ENCODE peak calls at places on chromosomes 1 and 21, in six cellular contexts. D is heart left ventricle, N is lower leg skin, R is K562, H is GM12891, I is testis. K is an unnamed sample.

GRCh38 chr1:199449221-199449620 is 578.3 kb upstream of the NR5A2 start:
- DNase-seq in D (no peak), N (no peak), R (no peak), H (no peak), I (no peak), K (no peak)

GRCh38 chr1:202671388-202671787 is 38.9 kb downstream of the SYT2 start:
- DNase-seq in D (no peak), N (no peak), R (no peak), H (no peak), I (no peak), K (no peak)

GRCh38 chr1:153509729-153510354 is 25.9 kb downstream of the S100A6 start:
- DNase-seq in D (no peak), N (no peak), R (peak), H (no peak), I (peak), K (no peak)

GRCh38 chr1:206041640-206042039 is 11.3 kb upstream of the RHEX start:
- DNase-seq in D (no peak), N (no peak), R (no peak), H (no peak), I (peak), K (no peak)

GRCh38 chr1:36781098-36781497 is 253.2 kb downstream of the GRIK3 start:
- DNase-seq in D (no peak), N (no peak), R (no peak), H (no peak), I (no peak), K (no peak)

GRCh38 chr1:19009882-19010321 is 53.4 kb upstream of the IFFO2 start:
- DNase-seq in D (no peak), N (no peak), R (no peak), H (no peak), I (no peak), K (peak)

GRCh38 chr1:99018313-99018712 is 13.7 kb upstream of the PLPPR5 start:
- DNase-seq in D (no peak), N (no peak), R (no peak), H (no peak), I (no peak), K (no peak)

GRCh38 chr21:41630249-41630648 is 122.3 kb upstream of the TMPRSS2 start:
- DNase-seq in D (no peak), N (peak), R (no peak), H (no peak), I (no peak), K (peak)

GRCh38 chr1:10755977-10756521 is 40.4 kb downstream of the CASZ1 start:
- DNase-seq in D (peak), N (peak), R (peak), H (peak), I (peak), K (peak)

GRCh38 chr1:229844675-229845074 is 218.6 kb downstream of the URB2 start:
- DNase-seq in D (no peak), N (peak), R (no peak), H (no peak), I (peak), K (no peak)

GRCh38 chr21:38824124-38824822 is 18.5 kb downstream of the ETS2 start:
- DNase-seq in D (no peak), N (no peak), R (no peak), H (no peak), I (no peak), K (no peak)

GRCh38 chr1:13617108-13617507 is 33.5 kb downstream of the PDPN start:
- DNase-seq in D (no peak), N (no peak), R (no peak), H (no peak), I (no peak), K (no peak)

GRCh38 chr1:25550683-25551310 is 7.4 kb downstream of the LDLRAP1 start:
- DNase-seq in D (peak), N (no peak), R (no peak), H (no peak), I (no peak), K (no peak)

GRCh38 chr1:72109916-72110315 is 172.4 kb downstream of the NEGR1 start:
- DNase-seq in D (no peak), N (no peak), R (no peak), H (no peak), I (no peak), K (no peak)

GRCh38 chr1:241507189-241507820 is 12.2 kb downstream of the FH start:
- DNase-seq in D (no peak), N (no peak), R (no peak), H (no peak), I (no peak), K (no peak)

GRCh38 chr1:12129624-12130023 is 37.2 kb upstream of the TNFRSF1B start:
- DNase-seq in D (no peak), N (no peak), R (no peak), H (no peak), I (no peak), K (no peak)

GRCh38 chr21:44778094-44778493 is 23.5 kb downstream of the UBE2G2 start:
- DNase-seq in D (no peak), N (no peak), R (no peak), H (no peak), I (no peak), K (no peak)

GRCh38 chr1:152309955-152310354 is 15.1 kb downstream of the FLG start:
- DNase-seq in D (peak), N (no peak), R (no peak), H (no peak), I (no peak), K (no peak)

GRCh38 chr1:157732755-157733154 is 32.2 kb upstream of the FCRL3 start:
- DNase-seq in D (no peak), N (no peak), R (no peak), H (no peak), I (no peak), K (no peak)

GRCh38 chr1:205746757-205747412 is 3.1 kb downstream of the NUCKS1 start:
- DNase-seq in D (no peak), N (no peak), R (no peak), H (no peak), I (no peak), K (no peak)

GRCh38 chr1:36309397-36309796 is 3.2 kb downstream of the SH3D21 start:
- DNase-seq in D (no peak), N (no peak), R (no peak), H (no peak), I (no peak), K (no peak)

GRCh38 chr1:218526198-218526580 is 181.1 kb downstream of the TGFB2 start:
- DNase-seq in D (no peak), N (no peak), R (no peak), H (no peak), I (no peak), K (no peak)

GRCh38 chr1:205676597-205676996 is 3.7 kb downstream of the SLC45A3 start:
- DNase-seq in D (no peak), N (no peak), R (no peak), H (no peak), I (no peak), K (no peak)

GRCh38 chr1:52348704-52349301 is 17.2 kb downstream of the CC2D1B start:
- DNase-seq in D (no peak), N (no peak), R (no peak), H (no peak), I (peak), K (peak)

GRCh38 chr1:81364075-81364474 is 436.7 kb upstream of the ADGRL2 start:
- DNase-seq in D (no peak), N (no peak), R (no peak), H (no peak), I (no peak), K (no peak)

GRCh38 chr1:77639557-77640069 is 42.8 kb downstream of the ZZZ3 start:
- DNase-seq in D (no peak), N (no peak), R (no peak), H (no peak), I (no peak), K (no peak)

GRCh38 chr1:65247419-65248359 is 61.7 kb upstream of the DNAJC6 start:
- DNase-seq in D (no peak), N (peak), R (no peak), H (no peak), I (peak), K (no peak)

GRCh38 chr1:110084226-110085078 is 14.0 kb upstream of the ALX3 start:
- DNase-seq in D (no peak), N (no peak), R (no peak), H (peak), I (peak), K (no peak)

GRCh38 chr1:105608713-105609112 is 1447.8 kb upstream of the PRMT6 start:
- DNase-seq in D (no peak), N (no peak), R (no peak), H (no peak), I (no peak), K (no peak)

GRCh38 chr21:28798798-28799197 is 193.9 kb downstream of the LTN1 start:
- DNase-seq in D (no peak), N (no peak), R (no peak), H (no peak), I (no peak), K (no peak)

GRCh38 chr1:109984190-109984455 is 442 bp upstream of the AHCYL1 start:
- DNase-seq in D (no peak), N (peak), R (no peak), H (no peak), I (no peak), K (no peak)

GRCh38 chr1:119103764-119104163 is 36.7 kb downstream of the WARS2 start:
- DNase-seq in D (no peak), N (no peak), R (no peak), H (no peak), I (no peak), K (no peak)

GRCh38 chr1:206770531-206771352 is at the start of gene IL19:
- DNase-seq in D (no peak), N (no peak), R (no peak), H (no peak), I (no peak), K (no peak)

GRCh38 chr21:32246571-32246970 is 32.3 kb downstream of the MIS18A start:
- DNase-seq in D (no peak), N (no peak), R (no peak), H (no peak), I (no peak), K (no peak)

GRCh38 chr21:32252136-32252535 is 26.7 kb downstream of the MIS18A start:
- DNase-seq in D (no peak), N (no peak), R (no peak), H (no peak), I (no peak), K (no peak)

GRCh38 chr21:32253215-32253641 is 25.6 kb downstream of the MIS18A start:
- DNase-seq in D (peak), N (no peak), R (no peak), H (no peak), I (no peak), K (peak)

GRCh38 chr21:32248616-32249550 is 30.0 kb downstream of the MIS18A start:
- DNase-seq in D (no peak), N (no peak), R (no peak), H (no peak), I (no peak), K (no peak)

DNA sequence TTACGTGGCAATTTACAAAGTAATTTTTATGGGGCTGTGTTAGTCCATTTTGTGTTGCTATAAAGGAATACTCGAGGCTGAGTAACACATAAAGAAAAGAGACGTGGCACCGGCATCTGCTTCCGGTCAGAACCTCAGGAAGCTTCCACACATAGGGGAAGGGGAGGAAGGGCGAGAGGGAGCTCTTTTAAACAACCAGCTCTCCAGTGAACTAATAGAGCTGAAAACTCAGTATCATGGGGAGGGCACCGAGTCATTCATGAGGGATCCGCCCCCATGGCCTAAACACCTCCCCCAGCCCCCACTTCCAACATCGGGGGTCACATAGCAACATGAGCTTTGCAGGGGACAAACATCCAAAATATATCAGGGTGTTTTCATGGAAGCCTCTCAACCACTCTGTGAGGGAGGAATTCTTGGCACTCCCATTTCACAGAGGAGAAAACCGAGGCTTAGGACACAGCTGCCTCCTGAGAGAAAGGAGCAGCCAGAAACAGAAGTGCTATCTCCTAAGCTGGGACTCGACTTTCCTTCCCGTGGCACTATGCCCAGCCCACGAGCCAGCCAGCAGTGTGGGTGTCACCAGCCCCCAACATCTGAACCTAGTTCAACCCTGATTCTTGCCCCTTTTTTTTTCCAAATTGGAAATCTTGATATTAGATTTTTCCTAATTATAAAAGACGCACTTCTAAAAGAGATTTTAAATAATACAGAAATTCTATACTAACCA is 29.1 kb downstream of the MIS18A start:
- DNase-seq in D (no peak), N (no peak), R (no peak), H (no peak), I (no peak), K (no peak)
- TF ChIP-seq POLR2A in D (no peak), N (no peak), R (no peak), H (no peak), I (no peak), K (no peak)

DNA sequence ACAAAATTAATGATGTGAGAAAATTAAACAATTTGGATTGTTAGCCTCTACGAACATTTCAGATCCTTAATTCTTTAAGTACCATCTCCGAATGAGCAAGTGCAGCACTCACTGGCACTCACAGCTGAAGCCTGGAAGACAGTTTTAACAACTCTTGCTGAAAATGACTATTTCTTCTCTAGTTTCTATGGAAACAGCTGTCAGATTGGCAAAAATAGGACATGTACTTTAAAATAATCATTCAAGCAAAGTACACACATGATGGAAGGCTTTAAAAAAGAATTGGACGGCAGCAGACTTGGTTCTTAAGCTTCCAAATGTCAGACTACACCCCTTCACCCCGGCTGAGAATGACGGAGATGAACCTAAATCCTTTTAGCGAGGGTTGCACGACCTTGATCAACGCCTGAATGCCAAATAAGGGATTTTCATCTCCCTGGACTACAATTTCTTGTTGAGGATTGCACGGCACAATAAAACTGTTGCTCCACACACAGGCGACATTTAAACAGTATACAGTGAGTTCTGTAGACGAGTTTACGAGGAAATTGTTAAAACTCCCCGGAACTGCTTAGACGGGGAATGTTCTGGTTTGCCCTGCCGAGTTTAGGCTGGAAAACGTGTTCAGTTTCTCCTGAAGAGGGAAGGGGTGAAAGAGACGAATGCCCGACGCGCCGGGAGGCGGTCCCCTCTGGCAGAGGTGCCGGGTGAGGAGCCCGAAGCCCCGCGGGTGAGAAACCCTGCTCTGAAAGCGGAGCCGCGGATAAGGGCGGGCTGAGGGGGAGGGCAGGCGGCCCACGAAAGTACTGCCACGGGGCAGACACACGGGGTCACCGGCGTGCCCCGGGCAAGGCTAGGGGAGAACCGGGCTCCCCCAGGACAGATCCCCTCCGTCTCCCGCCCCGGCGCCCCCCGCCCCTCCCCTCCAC is 671 bp downstream of the OMA1 start:
- DNase-seq in D (peak), N (peak), R (no peak), H (peak), I (peak), K (peak)
- TF ChIP-seq POLR2A in D (no peak), N (no peak), R (no peak), H (peak), I (no peak), K (no peak)

GRCh38 chr1:8283058-8283884 is 34.6 kb upstream of the SLC45A1 start:
- DNase-seq in D (no peak), N (peak), R (no peak), H (peak), I (no peak), K (no peak)
- TF ChIP-seq POLR2A in D (no peak), N (no peak), R (no peak), H (peak), I (no peak), K (no peak)

DNA sequence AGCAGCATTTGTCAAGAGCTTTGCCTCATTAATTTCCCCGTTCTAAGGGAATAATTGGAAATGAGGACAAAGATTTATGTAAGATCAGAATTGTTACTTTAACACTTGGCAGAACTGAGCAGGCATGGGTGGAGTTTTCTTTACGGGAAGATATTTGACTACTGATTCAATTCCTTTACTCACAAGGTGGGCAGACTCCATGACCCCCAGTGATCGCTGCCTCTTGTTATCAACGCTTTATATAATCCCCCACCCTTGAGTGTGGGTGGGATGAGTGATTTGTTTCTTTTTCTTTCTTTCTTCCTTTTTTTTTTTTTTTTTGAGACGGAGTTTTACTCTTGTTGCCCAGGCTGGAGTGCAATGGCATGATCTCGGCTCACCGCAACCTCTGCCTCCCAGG is 65.3 kb upstream of the TENT5B start:
- DNase-seq in D (no peak), N (no peak), R (no peak), H (no peak), I (no peak), K (no peak)
- TF ChIP-seq POLR2A in D (no peak), N (no peak), R (no peak), H (no peak), I (no peak), K (no peak)

DNA sequence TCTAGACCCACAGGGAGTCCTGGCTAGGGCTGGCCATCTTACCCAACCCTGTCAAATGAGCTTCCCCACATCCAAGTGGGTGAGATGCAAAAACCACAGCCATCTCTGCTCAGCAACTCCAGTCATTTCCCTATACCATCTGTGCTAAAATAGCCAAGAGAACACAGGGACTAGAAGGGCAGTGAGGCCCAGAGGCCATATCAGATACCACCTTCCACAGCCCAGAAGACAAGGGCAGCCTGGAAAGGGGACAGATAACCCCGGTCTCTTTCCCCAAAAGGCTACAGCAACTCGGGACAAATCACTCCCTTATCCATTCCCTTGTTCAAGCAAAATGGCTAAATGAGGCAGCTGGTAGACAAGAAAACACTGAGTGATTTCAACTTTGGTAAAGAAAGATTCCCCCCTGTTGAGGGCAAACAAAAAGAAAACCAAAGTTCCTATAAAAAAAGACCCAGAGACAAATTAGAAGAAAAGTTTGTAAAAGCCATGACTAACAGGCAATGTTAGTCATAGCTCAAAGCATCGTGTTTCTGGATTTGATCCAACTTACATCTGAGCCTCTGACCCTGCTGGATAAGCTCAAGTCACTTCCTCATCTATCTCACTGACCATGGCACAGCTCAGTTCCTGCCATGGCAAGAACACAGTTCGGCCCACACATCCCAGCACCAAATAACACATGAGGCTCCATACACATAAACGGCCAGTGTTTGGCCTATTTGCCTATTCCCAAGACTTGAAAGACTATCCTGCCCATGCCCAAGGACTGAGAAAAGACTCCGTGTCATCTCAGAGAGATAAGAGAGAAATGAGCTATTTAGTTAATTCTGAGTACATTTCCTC is 3.1 kb downstream of the LAMB3 start:
- DNase-seq in D (no peak), N (no peak), R (peak), H (no peak), I (no peak), K (no peak)
- TF ChIP-seq POLR2A in D (no peak), N (no peak), R (no peak), H (no peak), I (no peak), K (no peak)

K was measured in H54.